ENCODE peak calls at places on chromosomes 4 and X, in five cellular contexts. S, P, O, M and U are unnamed samples.

GRCh38 chr4:7526929-7527535 is 92.3 kb upstream of the PSAPL1 start:
- DNase-seq in S (no peak), P (no peak), O (no peak), M (no peak), U (no peak)

GRCh38 chr4:31194823-31195222 is 474.7 kb downstream of the PCDH7 start:
- DNase-seq in S (no peak), P (no peak), O (no peak), M (no peak), U (no peak)

GRCh38 chrX:24355095-24355494 is 5.3 kb upstream of the SUPT20HL1 start:
- DNase-seq in S (no peak), P (no peak), O (no peak), M (no peak), U (no peak)

GRCh38 chr4:54961357-54961975 is 163.9 kb downstream of the KDR start:
- DNase-seq in S (peak; percentile 2), P (no peak), O (no peak), M (peak; percentile 39), U (no peak)

GRCh38 chrX:130715299-130715698 is 187.7 kb downstream of the ENOX2 start:
- DNase-seq in S (no peak), P (no peak), O (no peak), M (no peak), U (no peak)

GRCh38 chr4:107825072-107825789 is 499 bp downstream of the SGMS2 start:
- DNase-seq in S (peak; percentile 33), P (no peak), O (peak; percentile 63), M (no peak), U (no peak)

GRCh38 chr4:82842593-82842992 is 44.0 kb upstream of the SCD5 start:
- DNase-seq in S (peak; percentile 6), P (no peak), O (no peak), M (no peak), U (peak; percentile 13)

GRCh38 chr4:25842229-25842840 is 20.5 kb downstream of the SEL1L3 start:
- DNase-seq in S (no peak), P (peak; percentile 21), O (peak; percentile 63), M (no peak), U (no peak)

GRCh38 chr4:8149664-8150063 is 8.9 kb downstream of the ABLIM2 start:
- DNase-seq in S (no peak), P (no peak), O (no peak), M (no peak), U (no peak)

GRCh38 chr4:2848449-2848848 is 4.8 kb downstream of the ADD1 start:
- DNase-seq in S (no peak), P (no peak), O (no peak), M (no peak), U (peak; percentile 36)

GRCh38 chr4:43330288-43330687 is 437.8 kb downstream of the GRXCR1 start:
- DNase-seq in S (no peak), P (no peak), O (no peak), M (no peak), U (no peak)

GRCh38 chr4:26298198-26298950 is 22.4 kb upstream of the RBPJ start:
- DNase-seq in S (no peak), P (no peak), O (no peak), M (no peak), U (no peak)

GRCh38 chr4:39732728-39733127 is 34.8 kb downstream of the UBE2K start:
- DNase-seq in S (no peak), P (no peak), O (peak; percentile 30), M (no peak), U (no peak)

GRCh38 chr4:44145868-44146267 is 302.7 kb downstream of the KCTD8 start:
- DNase-seq in S (no peak), P (no peak), O (no peak), M (no peak), U (no peak)

GRCh38 chr4:175916636-175917351 is 104.7 kb upstream of the GPM6A start:
- DNase-seq in S (no peak), P (no peak), O (no peak), M (no peak), U (no peak)

GRCh38 chr4:46993075-46994006 is at the start of gene GABRA4:
- DNase-seq in S (no peak), P (no peak), O (peak; percentile 68), M (no peak), U (no peak)

GRCh38 chr4:87122252-87122651 is 98.2 kb downstream of the KLHL8 start:
- DNase-seq in S (no peak), P (no peak), O (no peak), M (no peak), U (no peak)

GRCh38 chr4:45693746-45694145 is 430.1 kb downstream of the GABRG1 start:
- DNase-seq in S (no peak), P (no peak), O (no peak), M (no peak), U (peak; percentile 0)

GRCh38 chr4:76504613-76505465 is 69.8 kb downstream of the SHROOM3 start:
- DNase-seq in S (peak; percentile 33), P (no peak), O (no peak), M (peak; percentile 16), U (peak; percentile 36)

GRCh38 chr4:27096142-27096824 is 235.6 kb downstream of the STIM2 start:
- DNase-seq in S (no peak), P (no peak), O (no peak), M (no peak), U (no peak)

GRCh38 chr4:122854444-122854843 is 27.8 kb downstream of the FGF2 start:
- DNase-seq in S (no peak), P (no peak), O (no peak), M (no peak), U (no peak)

GRCh38 chrX:146224442-146224841 is 406.8 kb downstream of the SLITRK2 start:
- DNase-seq in S (no peak), P (no peak), O (no peak), M (no peak), U (no peak)

GRCh38 chr4:166312166-166312565 is 439.1 kb downstream of the TLL1 start:
- DNase-seq in S (no peak), P (no peak), O (no peak), M (no peak), U (no peak)

GRCh38 chrX:72306851-72307645 is 1.3 kb upstream of the CITED1 start:
- DNase-seq in S (peak; percentile 67), P (no peak), O (no peak), M (peak; percentile 45), U (peak; percentile 17)

GRCh38 chr4:3613980-3614730 is 81.9 kb upstream of the LRPAP1 start:
- DNase-seq in S (no peak), P (no peak), O (no peak), M (no peak), U (peak; percentile 30)

GRCh38 chr4:144583658-144584057 is 62.3 kb upstream of the HHIP start:
- DNase-seq in S (no peak), P (no peak), O (no peak), M (no peak), U (no peak)

GRCh38 chr4:77579406-77580076 is 26.1 kb upstream of the CXCL13 start:
- DNase-seq in S (peak; percentile 15), P (no peak), O (no peak), M (no peak), U (no peak)

GRCh38 chrX:97984641-97985040 is 1100.9 kb downstream of the RPA4 start:
- DNase-seq in S (no peak), P (no peak), O (no peak), M (no peak), U (no peak)

GRCh38 chrX:116417968-116418367 is 18.4 kb upstream of the SLC6A14 start:
- DNase-seq in S (no peak), P (no peak), O (no peak), M (no peak), U (no peak)

GRCh38 chr4:114012749-114013148 is 33.3 kb upstream of the ARSJ start:
- DNase-seq in S (no peak), P (no peak), O (no peak), M (no peak), U (no peak)

GRCh38 chr4:168679397-168680176 is 182.7 kb downstream of the PALLD start:
- DNase-seq in S (peak; percentile 48), P (no peak), O (no peak), M (no peak), U (peak; percentile 58)

GRCh38 chr4:128565565-128566186 is 243.8 kb upstream of the JADE1 start:
- DNase-seq in S (no peak), P (no peak), O (peak; percentile 80), M (no peak), U (peak; percentile 51)

GRCh38 chr4:109207060-109207459 is 95.4 kb downstream of the COL25A1 start:
- DNase-seq in S (no peak), P (no peak), O (no peak), M (no peak), U (no peak)

GRCh38 chrX:16022580-16023170 is 100.7 kb upstream of the GRPR start:
- DNase-seq in S (peak; percentile 5), P (no peak), O (no peak), M (no peak), U (no peak)
- TF ChIP-seq KDM1A in S (no peak), P (no peak), O (no peak), M (no peak), U (no peak)

GRCh38 chr4:41369680-41370079 is 113.0 kb downstream of the UCHL1 start:
- DNase-seq in S (no peak), P (no peak), O (no peak), M (no peak), U (no peak)
- TF ChIP-seq KDM1A in S (no peak), P (no peak), O (no peak), M (no peak), U (no peak)

GRCh38 chrX:2327423-2327822 is 173.4 kb downstream of the DHRSX start:
- DNase-seq in S (no peak), P (no peak), O (no peak), M (no peak), U (no peak)

GRCh38 chrX:2320580-2321327 is 180.0 kb downstream of the DHRSX start:
- DNase-seq in S (peak; percentile 35), P (no peak), O (no peak), M (no peak), U (peak; percentile 97)

GRCh38 chrX:2324116-2324515 is 176.7 kb downstream of the DHRSX start:
- DNase-seq in S (no peak), P (no peak), O (no peak), M (no peak), U (no peak)

GRCh38 chrX:2321411-2321810 is 179.4 kb downstream of the DHRSX start:
- DNase-seq in S (no peak), P (no peak), O (no peak), M (no peak), U (no peak)

GRCh38 chrX:2325076-2325784 is 175.5 kb downstream of the DHRSX start:
- DNase-seq in S (no peak), P (peak; percentile 63), O (no peak), M (peak; percentile 45), U (no peak)
- TF ChIP-seq KDM1A in S (no peak), P (no peak), O (no peak), M (no peak), U (no peak)

GRCh38 chr4:36183665-36184393 is 60.5 kb downstream of the ARAP2 start:
- DNase-seq in S (no peak), P (no peak), O (no peak), M (no peak), U (no peak)

GRCh38 chr4:36189511-36190226 is 54.6 kb downstream of the ARAP2 start:
- DNase-seq in S (no peak), P (peak; percentile 56), O (no peak), M (no peak), U (no peak)

GRCh38 chr4:36183232-36183631 is 61.1 kb downstream of the ARAP2 start:
- DNase-seq in S (no peak), P (no peak), O (no peak), M (no peak), U (no peak)

GRCh38 chr4:36192922-36193321 is 51.4 kb downstream of the ARAP2 start:
- DNase-seq in S (no peak), P (no peak), O (no peak), M (no peak), U (no peak)

GRCh38 chr4:36187723-36188333 is 56.5 kb downstream of the ARAP2 start:
- DNase-seq in S (peak; percentile 1), P (no peak), O (no peak), M (no peak), U (peak; percentile 1)
- TF ChIP-seq KDM1A in S (no peak), P (no peak), O (no peak), M (no peak), U (no peak)